ENCODE peak calls at places on chromosome X, in eight cellular contexts. F is neural progenitor cell, C is astrocyte of the spinal cord, E is upper lobe of right lung, X is cardiac muscle cell, T is cardiac fibroblast, O is fibroblast of mammary gland, G is neural crest cell. P is an unnamed sample.
A peak's percentile ranks its signal among the peaks of the same experiment; 100 is the strongest.

GRCh38 chrX:39418936-39419659 is 617.8 kb downstream of the MID1IP1 start:
- DNase-seq in E (no peak), C (no peak), T (peak; percentile 7), X (peak; percentile 74), F (no peak), G (no peak), O (no peak), P (peak; percentile 28)

GRCh38 chrX:123171781-123172180 is 12.3 kb upstream of the GRIA3 start:
- DNase-seq in T (peak; percentile 11), E (no peak), O (peak; percentile 61), C (peak; percentile 30), F (no peak), G (no peak), X (no peak), P (no peak)

GRCh38 chrX:11423362-11423818 is 130.2 kb downstream of the AMELX start:
- DNase-seq in O (peak; percentile 92), F (no peak), G (no peak), C (peak; percentile 76), X (no peak), T (peak; percentile 64), E (no peak), P (no peak)

GRCh38 chrX:120450163-120450562 is 18.9 kb downstream of the LAMP2 start:
- DNase-seq in C (no peak), T (peak; percentile 16), O (no peak), F (peak; percentile 4), X (peak; percentile 6), G (no peak), E (no peak), P (no peak)

GRCh38 chrX:115378471-115378870 is 89.0 kb downstream of the LUZP4 start:
- DNase-seq in E (no peak), G (no peak), T (peak; percentile 73), C (peak; percentile 32), O (peak; percentile 48), F (no peak), X (no peak), P (no peak)

GRCh38 chrX:45851434-45851991 is 650.8 kb upstream of the DIPK2B start:
- DNase-seq in G (peak; percentile 3), F (peak; percentile 76), C (no peak), T (no peak), E (peak; percentile 71), X (peak; percentile 37), O (no peak), P (peak; percentile 68)

GRCh38 chrX:131802836-131803626 is 220.1 kb upstream of the STK26 start:
- DNase-seq in E (no peak), G (no peak), X (no peak), F (no peak), C (peak; percentile 79), T (no peak), O (peak; percentile 46), P (no peak)

GRCh38 chrX:104135677-104136076 is 21.1 kb downstream of the SLC25A53 start:
- DNase-seq in X (no peak), F (no peak), E (no peak), C (peak; percentile 3), G (no peak), T (peak; percentile 3), O (no peak), P (no peak)

GRCh38 chrX:44343412-44343942 is at the start of gene EFHC2:
- DNase-seq in C (no peak), E (peak; percentile 71), G (peak; percentile 6), O (peak; percentile 5), X (peak; percentile 26), T (peak; percentile 34), F (peak; percentile 46), P (peak; percentile 49)

GRCh38 chrX:40644821-40645358 is 2.5 kb downstream of the CXorf38 start:
- DNase-seq in X (no peak), E (peak; percentile 67), O (peak; percentile 83), G (no peak), C (peak; percentile 62), F (no peak), T (peak; percentile 71), P (no peak)

GRCh38 chrX:130330706-130331105 is 9.0 kb upstream of the SLC25A14 start:
- DNase-seq in E (peak; percentile 67), X (peak; percentile 59), T (peak; percentile 51), F (peak; percentile 60), O (peak; percentile 48), C (peak; percentile 48), G (peak; percentile 22), P (peak; percentile 40)

GRCh38 chrX:15336023-15336413 is 695 bp upstream of the PIGA start:
- DNase-seq in O (peak; percentile 71), E (no peak), C (peak; percentile 48), G (no peak), T (peak; percentile 75), F (peak; percentile 35), X (peak; percentile 26), P (peak; percentile 9)

GRCh38 chrX:67346225-67346624 is 197.6 kb upstream of the AR start:
- DNase-seq in T (no peak), G (no peak), C (no peak), E (no peak), O (no peak), X (no peak), F (no peak), P (no peak)

GRCh38 chrX:116726806-116727205 is 264.0 kb upstream of the CT83 start:
- DNase-seq in X (no peak), O (no peak), F (no peak), E (no peak), T (no peak), C (no peak), G (no peak), P (no peak)

GRCh38 chrX:106726485-106727437 is at the start of gene RNF128:
- DNase-seq in T (peak; percentile 10), E (peak; percentile 83), X (peak; percentile 71), O (peak; percentile 23), G (peak; percentile 31), C (peak; percentile 23), F (peak; percentile 83), P (peak; percentile 61)

GRCh38 chrX:82813671-82814078 is 694.4 kb upstream of the POU3F4 start:
- DNase-seq in X (no peak), E (no peak), T (peak; percentile 1), O (peak; percentile 79), F (no peak), C (peak; percentile 91), G (no peak), P (no peak)

GRCh38 chrX:112734250-112734649 is 54.5 kb upstream of the LHFPL1 start:
- DNase-seq in X (no peak), G (no peak), F (no peak), C (no peak), E (no peak), T (peak; percentile 1), O (peak; percentile 4), P (no peak)

DNA sequence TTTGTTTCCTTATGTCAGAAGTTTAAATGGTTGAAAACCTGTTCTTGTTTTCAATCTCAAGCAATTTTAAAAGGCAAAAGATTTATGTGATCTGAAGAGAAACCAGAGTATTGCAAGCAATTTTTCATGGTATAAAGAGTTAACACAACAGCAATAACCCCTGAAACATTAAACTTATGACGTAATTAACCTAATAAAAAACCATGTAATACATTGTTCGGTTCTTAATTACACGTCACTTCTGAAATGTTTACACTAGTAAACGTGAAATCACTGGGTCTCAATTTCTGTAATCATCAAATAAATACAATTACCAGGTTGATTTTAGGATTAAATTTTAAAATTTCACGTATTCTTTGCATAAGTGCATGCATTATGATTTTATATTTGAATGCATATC is 914.5 kb downstream of the NLGN4X start:
- DNase-seq in O (no peak), E (no peak), G (no peak), C (no peak), X (no peak), F (no peak), T (no peak), P (no peak)
- TF ChIP-seq CTCF in O (no peak), E (no peak), G (no peak), C (no peak), X (no peak), F (no peak), T (no peak), P (no peak)

DNA sequence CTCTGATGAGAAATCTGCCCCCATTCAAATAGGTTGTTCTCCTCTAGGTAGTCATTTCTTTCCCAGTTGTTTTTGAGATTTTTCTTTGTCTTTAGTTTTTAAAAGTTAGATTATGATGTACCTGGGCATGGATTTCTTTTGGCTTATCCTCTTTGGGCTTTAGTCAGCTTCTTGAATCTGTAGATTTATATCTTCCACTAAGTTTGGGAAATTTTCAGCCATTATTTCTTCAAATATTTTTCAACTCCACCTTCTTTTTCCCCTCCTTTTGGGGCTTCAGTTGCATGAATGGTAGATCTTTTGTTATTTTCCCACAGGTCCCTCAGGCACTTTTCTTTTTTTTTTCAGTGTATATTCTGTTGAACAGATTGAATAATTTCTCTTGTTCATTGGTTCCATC is 77.3 kb downstream of the JADE3 start:
- DNase-seq in O (no peak), C (no peak), X (no peak), F (no peak), G (no peak), E (no peak), T (no peak), P (no peak)
- TF ChIP-seq CTCF in O (no peak), C (no peak), X (no peak), F (no peak), G (no peak), E (no peak), T (no peak), P (no peak)

GRCh38 chrX:149504226-149504914 is 736 bp downstream of the IDS start:
- DNase-seq in O (peak; percentile 9), G (no peak), X (no peak), E (peak; percentile 66), C (no peak), T (no peak), F (peak; percentile 27), P (peak; percentile 23)
- TF ChIP-seq CTCF in O (no peak), G (peak; percentile 36), X (peak; percentile 9), E (peak; percentile 23), C (peak; percentile 34), T (peak; percentile 15), F (peak; percentile 46), P (no peak)

DNA sequence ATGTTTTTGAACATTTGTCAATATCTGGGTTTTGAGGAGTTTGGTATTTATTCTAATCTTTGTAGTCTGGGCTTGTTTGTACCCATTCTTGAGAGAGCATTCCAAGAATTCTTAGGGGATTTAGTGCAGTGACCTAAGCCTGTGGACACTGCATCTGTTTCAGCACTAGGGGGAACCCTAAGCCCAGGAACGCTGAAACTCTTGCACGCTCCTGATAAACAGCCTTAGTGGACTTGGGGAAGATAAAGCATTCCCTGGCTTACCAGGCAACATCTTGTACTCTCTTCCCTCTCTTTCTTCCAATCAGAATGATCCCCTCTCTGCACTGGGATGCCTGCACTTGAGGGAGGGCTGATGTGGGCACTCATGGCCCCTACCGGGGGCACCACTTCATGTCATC is 654.9 kb upstream of the HTR2C start:
- DNase-seq in X (peak; percentile 76), F (peak; percentile 91), O (peak; percentile 53), T (peak; percentile 67), C (peak; percentile 19), G (peak; percentile 41), E (no peak), P (peak; percentile 54)
- TF ChIP-seq CTCF in X (peak; percentile 68), F (peak; percentile 93), O (peak; percentile 68), T (peak; percentile 53), C (peak; percentile 55), G (peak; percentile 90), E (peak; percentile 56), P (peak; percentile 85)

P was measured in nephron progenitor cell.